ENCODE peak calls at places on chromosome 11, in six cellular contexts. One of them, this sample, is unnamed. For H3K9me3, the result is how much of the 10 kb centered on the place peaks cover.

GRCh38 chr11:34065505-34066203 is 14.1 kb downstream of the CAPRIN1 start:
- DNase-seq in cardiac muscle cell: no peak
- DNase-seq in fibroblast of lung: peak
- DNase-seq in mammary epithelial cell: peak
- DNase-seq in ovary: no peak
- DNase-seq in AG04450: no peak
- DNase-seq in this sample: no peak

GRCh38 chr11:44634401-44635281 is 69.2 kb downstream of the CD82 start:
- DNase-seq in ovary: peak
- DNase-seq in cardiac muscle cell: peak
- DNase-seq in mammary epithelial cell: peak
- DNase-seq in fibroblast of lung: peak
- DNase-seq in AG04450: peak
- DNase-seq in this sample: peak

GRCh38 chr11:112401036-112401769 is 140.5 kb upstream of the PLET1 start:
- DNase-seq in mammary epithelial cell: peak
- DNase-seq in ovary: no peak
- DNase-seq in cardiac muscle cell: no peak
- DNase-seq in fibroblast of lung: peak
- DNase-seq in AG04450: no peak
- DNase-seq in this sample: no peak

GRCh38 chr11:84819128-84819527 is 808.0 kb downstream of the DLG2 start:
- DNase-seq in ovary: no peak
- DNase-seq in fibroblast of lung: peak
- DNase-seq in mammary epithelial cell: peak
- DNase-seq in AG04450: no peak
- DNase-seq in cardiac muscle cell: peak
- DNase-seq in this sample: no peak

GRCh38 chr11:94574193-94574961 is 7.2 kb downstream of the PIWIL4 start:
- DNase-seq in ovary: no peak
- DNase-seq in mammary epithelial cell: peak
- DNase-seq in AG04450: peak
- DNase-seq in cardiac muscle cell: no peak
- DNase-seq in fibroblast of lung: peak
- DNase-seq in this sample: no peak

GRCh38 chr11:88377661-88378060 is 40.1 kb upstream of the CTSC start:
- DNase-seq in cardiac muscle cell: no peak
- DNase-seq in AG04450: no peak
- DNase-seq in mammary epithelial cell: no peak
- DNase-seq in fibroblast of lung: no peak
- DNase-seq in ovary: no peak
- DNase-seq in this sample: no peak

GRCh38 chr11:105821781-105822180 is 200.3 kb downstream of the MSANTD4 start:
- DNase-seq in ovary: no peak
- DNase-seq in fibroblast of lung: no peak
- DNase-seq in cardiac muscle cell: no peak
- DNase-seq in mammary epithelial cell: no peak
- DNase-seq in AG04450: no peak
- DNase-seq in this sample: no peak

GRCh38 chr11:58596621-58597020 is 17.8 kb downstream of the ZFP91 start:
- DNase-seq in fibroblast of lung: no peak
- DNase-seq in AG04450: no peak
- DNase-seq in ovary: no peak
- DNase-seq in cardiac muscle cell: no peak
- DNase-seq in mammary epithelial cell: no peak
- DNase-seq in this sample: no peak

GRCh38 chr11:118841469-118842222 is 42.0 kb upstream of the CXCR5 start:
- DNase-seq in cardiac muscle cell: no peak
- DNase-seq in AG04450: no peak
- DNase-seq in ovary: no peak
- DNase-seq in mammary epithelial cell: no peak
- DNase-seq in fibroblast of lung: no peak
- DNase-seq in this sample: no peak

GRCh38 chr11:877565-877964 is 33.0 kb downstream of the CHID1 start:
- DNase-seq in cardiac muscle cell: no peak
- DNase-seq in ovary: no peak
- DNase-seq in AG04450: no peak
- DNase-seq in fibroblast of lung: no peak
- DNase-seq in mammary epithelial cell: no peak
- DNase-seq in this sample: no peak

GRCh38 chr11:47395225-47396048 is 13.0 kb upstream of the SLC39A13 start:
- DNase-seq in AG04450: no peak
- DNase-seq in ovary: no peak
- DNase-seq in cardiac muscle cell: no peak
- DNase-seq in mammary epithelial cell: no peak
- DNase-seq in fibroblast of lung: no peak
- DNase-seq in this sample: no peak

GRCh38 chr11:130485983-130486970 is 37.8 kb downstream of the ADAMTS15 start:
- DNase-seq in mammary epithelial cell: no peak
- DNase-seq in cardiac muscle cell: no peak
- DNase-seq in ovary: no peak
- DNase-seq in fibroblast of lung: no peak
- DNase-seq in AG04450: no peak
- DNase-seq in this sample: no peak

GRCh38 chr11:128669491-128669890 is 24.4 kb upstream of the FLI1 start:
- DNase-seq in AG04450: no peak
- DNase-seq in cardiac muscle cell: no peak
- DNase-seq in mammary epithelial cell: peak
- DNase-seq in ovary: no peak
- DNase-seq in fibroblast of lung: peak
- DNase-seq in this sample: no peak

GRCh38 chr11:73623651-73624050 is 22.7 kb upstream of the PLEKHB1 start:
- DNase-seq in cardiac muscle cell: no peak
- DNase-seq in AG04450: no peak
- DNase-seq in fibroblast of lung: no peak
- DNase-seq in mammary epithelial cell: no peak
- DNase-seq in ovary: no peak
- DNase-seq in this sample: no peak

GRCh38 chr11:86818466-86819282 is 18.3 kb downstream of the PRSS23 start:
- DNase-seq in ovary: no peak
- DNase-seq in fibroblast of lung: peak
- DNase-seq in cardiac muscle cell: peak
- DNase-seq in mammary epithelial cell: peak
- DNase-seq in AG04450: peak
- DNase-seq in this sample: peak

GRCh38 chr11:95262994-95263764 is 32.2 kb upstream of the SESN3 start:
- DNase-seq in mammary epithelial cell: no peak
- DNase-seq in cardiac muscle cell: no peak
- DNase-seq in fibroblast of lung: no peak
- DNase-seq in AG04450: no peak
- DNase-seq in ovary: no peak
- DNase-seq in this sample: no peak

GRCh38 chr11:75463106-75463774 is 30.2 kb upstream of the KLHL35 start:
- DNase-seq in AG04450: no peak
- DNase-seq in cardiac muscle cell: no peak
- DNase-seq in mammary epithelial cell: no peak
- DNase-seq in fibroblast of lung: no peak
- DNase-seq in ovary: no peak
- DNase-seq in this sample: no peak

GRCh38 chr11:69013009-69013951 is at the start of gene MRGPRF:
- DNase-seq in AG04450: peak
- DNase-seq in fibroblast of lung: peak
- DNase-seq in ovary: peak
- DNase-seq in mammary epithelial cell: no peak
- DNase-seq in cardiac muscle cell: no peak
- DNase-seq in this sample: peak

GRCh38 chr11:1283091-1283511 is 26.3 kb downstream of the TOLLIP start:
- DNase-seq in AG04450: no peak
- DNase-seq in fibroblast of lung: no peak
- DNase-seq in cardiac muscle cell: no peak
- DNase-seq in ovary: no peak
- DNase-seq in mammary epithelial cell: no peak
- DNase-seq in this sample: no peak

GRCh38 chr11:130313383-130314183 is 1.1 kb downstream of the ZBTB44 start:
- DNase-seq in mammary epithelial cell: peak
- DNase-seq in fibroblast of lung: no peak
- DNase-seq in cardiac muscle cell: no peak
- DNase-seq in AG04450: no peak
- DNase-seq in ovary: no peak
- DNase-seq in this sample: peak

GRCh38 chr11:66258473-66258893 is 10.0 kb upstream of the RAB1B start:
- DNase-seq in fibroblast of lung: no peak
- DNase-seq in ovary: no peak
- DNase-seq in cardiac muscle cell: no peak
- DNase-seq in AG04450: no peak
- DNase-seq in mammary epithelial cell: no peak
- DNase-seq in this sample: no peak

GRCh38 chr11:57778318-57779037 is 16.9 kb downstream of the CTNND1 start:
- DNase-seq in mammary epithelial cell: peak
- DNase-seq in cardiac muscle cell: peak
- DNase-seq in fibroblast of lung: peak
- DNase-seq in AG04450: peak
- DNase-seq in ovary: peak
- DNase-seq in this sample: peak

GRCh38 chr11:127919206-127920000 is 668.0 kb downstream of the ETS1 start:
- DNase-seq in AG04450: peak
- DNase-seq in mammary epithelial cell: peak
- DNase-seq in fibroblast of lung: peak
- DNase-seq in cardiac muscle cell: no peak
- DNase-seq in ovary: no peak
- DNase-seq in this sample: no peak

GRCh38 chr11:911031-911889 is 650 bp upstream of the CHID1 start:
- DNase-seq in AG04450: no peak
- DNase-seq in fibroblast of lung: peak
- DNase-seq in mammary epithelial cell: peak
- DNase-seq in cardiac muscle cell: peak
- DNase-seq in ovary: no peak
- DNase-seq in this sample: peak

DNA sequence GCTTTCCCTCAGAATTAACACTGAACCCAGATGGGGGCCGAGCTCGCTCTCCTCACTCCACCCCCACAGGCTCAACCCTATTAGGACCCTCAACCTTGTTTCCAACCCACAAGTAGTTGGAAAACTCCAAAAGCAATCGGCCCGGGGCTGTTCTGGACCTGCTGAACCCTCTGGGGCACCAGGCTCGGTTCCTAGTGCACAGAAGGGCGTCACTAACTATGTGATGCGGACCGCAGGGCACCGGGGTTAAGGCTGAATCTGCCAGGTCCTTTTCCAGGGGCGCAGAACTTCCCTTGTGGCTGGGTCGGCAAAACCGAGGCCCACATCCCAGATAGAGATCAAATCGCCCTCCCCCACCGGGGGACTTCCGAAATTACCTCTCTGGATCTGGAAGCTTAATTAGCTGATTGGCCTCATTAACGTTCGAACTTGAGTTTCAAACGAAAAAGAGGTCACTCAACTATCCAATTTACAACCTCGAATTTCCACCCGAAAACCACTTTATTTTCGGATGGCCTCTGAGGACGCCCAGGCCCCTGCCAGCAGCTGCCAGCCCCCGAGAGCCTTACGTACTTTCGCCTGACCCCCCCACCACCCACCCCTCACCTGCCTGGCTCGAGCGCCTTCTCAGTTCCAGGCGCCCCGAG is 1.7 kb downstream of the SHANK2 start:
- DNase-seq in AG04450: no peak
- DNase-seq in cardiac muscle cell: no peak
- DNase-seq in mammary epithelial cell: no peak
- DNase-seq in fibroblast of lung: no peak
- DNase-seq in ovary: no peak
- DNase-seq in this sample: no peak
- H3K4me3 ChIP-seq in AG04450: no peak
- H3K4me3 ChIP-seq in cardiac muscle cell: peak
- H3K4me3 ChIP-seq in mammary epithelial cell: peak
- H3K4me3 ChIP-seq in fibroblast of lung: no peak
- H3K4me3 ChIP-seq in ovary: no peak
- H3K4me3 ChIP-seq in this sample: peak

GRCh38 chr11:12689029-12689755 is 15.0 kb downstream of the TEAD1 start:
- DNase-seq in ovary: no peak
- DNase-seq in mammary epithelial cell: no peak
- DNase-seq in cardiac muscle cell: no peak
- DNase-seq in AG04450: no peak
- DNase-seq in fibroblast of lung: no peak
- DNase-seq in this sample: no peak

GRCh38 chr11:12692238-12693074 is 18.2 kb downstream of the TEAD1 start:
- DNase-seq in mammary epithelial cell: peak
- DNase-seq in ovary: peak
- DNase-seq in fibroblast of lung: peak
- DNase-seq in cardiac muscle cell: peak
- DNase-seq in AG04450: peak
- DNase-seq in this sample: peak

GRCh38 chr11:12691473-12691872 is 17.3 kb downstream of the TEAD1 start:
- DNase-seq in cardiac muscle cell: no peak
- DNase-seq in fibroblast of lung: peak
- DNase-seq in mammary epithelial cell: no peak
- DNase-seq in ovary: no peak
- DNase-seq in AG04450: no peak
- DNase-seq in this sample: no peak

GRCh38 chr11:12693075-12693473 is 18.9 kb downstream of the TEAD1 start:
- DNase-seq in cardiac muscle cell: no peak
- DNase-seq in ovary: peak
- DNase-seq in mammary epithelial cell: no peak
- DNase-seq in AG04450: no peak
- DNase-seq in fibroblast of lung: peak
- DNase-seq in this sample: no peak

DNA sequence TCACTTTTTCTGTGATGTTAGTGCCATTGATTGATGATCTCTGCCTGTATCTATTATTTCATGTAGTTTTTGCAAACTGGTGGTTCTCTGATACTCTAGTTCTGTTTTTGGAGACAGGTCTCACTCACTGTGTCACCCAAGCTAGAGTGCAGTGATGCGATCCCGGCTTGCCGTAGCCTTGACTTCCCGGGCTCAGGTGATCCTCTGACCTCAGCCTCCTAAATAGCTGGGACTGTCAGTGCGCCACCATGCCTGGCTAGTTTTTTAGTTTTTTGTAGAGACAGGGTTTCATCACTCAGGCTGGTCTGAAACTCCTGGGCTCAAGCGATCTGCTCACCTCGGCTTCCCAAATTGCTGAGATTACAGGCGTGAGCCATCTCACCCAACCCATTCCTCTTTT is 16.4 kb downstream of the TEAD1 start:
- DNase-seq in ovary: no peak
- DNase-seq in cardiac muscle cell: no peak
- DNase-seq in mammary epithelial cell: no peak
- DNase-seq in AG04450: no peak
- DNase-seq in fibroblast of lung: no peak
- DNase-seq in this sample: no peak
- H3K27ac ChIP-seq in ovary: no peak
- H3K27ac ChIP-seq in cardiac muscle cell: no peak
- H3K27ac ChIP-seq in mammary epithelial cell: no peak
- H3K27ac ChIP-seq in AG04450: no peak
- H3K27ac ChIP-seq in fibroblast of lung: peak
- H3K27ac ChIP-seq in this sample: no peak

DNA sequence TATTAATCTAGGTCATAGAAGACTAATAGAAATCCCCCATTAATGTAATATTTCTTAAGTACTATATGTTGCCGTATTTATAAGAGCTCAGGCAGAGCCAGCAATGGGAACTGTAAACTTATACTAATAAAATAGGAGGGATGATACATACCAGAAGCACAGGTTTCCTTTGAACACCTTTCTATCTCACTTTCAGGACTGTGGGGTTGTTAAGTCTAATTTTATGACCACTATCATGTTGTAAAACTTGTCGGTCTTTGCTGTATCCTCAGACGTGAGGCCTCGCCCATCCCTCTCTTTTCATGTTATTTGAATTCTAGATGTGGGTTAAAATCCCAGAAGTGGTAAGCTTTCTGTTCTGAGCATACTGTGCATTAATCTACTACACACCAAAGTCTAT is 1083.5 kb upstream of the TENM4 start:
- DNase-seq in mammary epithelial cell: no peak
- DNase-seq in cardiac muscle cell: no peak
- DNase-seq in ovary: no peak
- DNase-seq in fibroblast of lung: no peak
- DNase-seq in AG04450: no peak
- DNase-seq in this sample: no peak
- H3K9me3 ChIP-seq in mammary epithelial cell: under half
- H3K9me3 ChIP-seq in cardiac muscle cell: under half
- H3K9me3 ChIP-seq in ovary: under half
- H3K9me3 ChIP-seq in fibroblast of lung: under half
- H3K9me3 ChIP-seq in AG04450: under half
- H3K9me3 ChIP-seq in this sample: under half

GRCh38 chr11:114179234-114179941 is 116.8 kb upstream of the NNMT start:
- DNase-seq in mammary epithelial cell: no peak
- DNase-seq in ovary: peak
- DNase-seq in AG04450: no peak
- DNase-seq in fibroblast of lung: no peak
- DNase-seq in cardiac muscle cell: peak
- DNase-seq in this sample: no peak
- H3K4me3 ChIP-seq in mammary epithelial cell: no peak
- H3K4me3 ChIP-seq in ovary: peak
- H3K4me3 ChIP-seq in AG04450: no peak
- H3K4me3 ChIP-seq in fibroblast of lung: no peak
- H3K4me3 ChIP-seq in cardiac muscle cell: no peak
- H3K4me3 ChIP-seq in this sample: no peak